ENCODE peak calls at places on chromosomes 1 and 21, in six cellular contexts. I is non-pigmented ciliary epithelial cell, V is T-helper 2 cell, R is endothelial cell, B is SW480, J is NB4. X is an unnamed sample.

GRCh38 chr1:80066060-80066459 is 1059.5 kb upstream of the ADGRL4 start:
- DNase-seq in V (no peak), B (no peak), J (no peak), R (no peak), I (no peak), X (no peak)

GRCh38 chr1:182765416-182765815 is 24.2 kb upstream of the NPL start:
- DNase-seq in I (no peak), J (no peak), B (no peak), V (no peak), R (no peak), X (no peak)

GRCh38 chr1:78419309-78419708 is 71.5 kb upstream of the PTGFR start:
- DNase-seq in R (no peak), V (no peak), B (no peak), J (no peak), I (no peak), X (no peak)

GRCh38 chr1:115648717-115649691 is 7.2 kb downstream of the VANGL1 start:
- DNase-seq in R (no peak), B (no peak), J (no peak), I (no peak), V (no peak), X (peak)

GRCh38 chr21:38768385-38769071 is 37.2 kb upstream of the ETS2 start:
- DNase-seq in B (no peak), I (peak), R (no peak), V (no peak), J (no peak), X (no peak)

GRCh38 chr1:157773723-157774350 is 3.1 kb downstream of the FCRL2 start:
- DNase-seq in B (peak), R (peak), V (no peak), I (no peak), J (peak), X (peak)

GRCh38 chr21:27425574-27425973 is 458.7 kb upstream of the ADAMTS5 start:
- DNase-seq in J (no peak), R (no peak), V (no peak), B (no peak), I (no peak), X (no peak)

GRCh38 chr1:156490401-156491032 is 10.1 kb downstream of the MEF2D start:
- DNase-seq in I (no peak), R (peak), J (peak), V (no peak), B (no peak), X (peak)

GRCh38 chr1:116919802-116920201 is 10.1 kb downstream of the PTGFRN start:
- DNase-seq in J (no peak), B (no peak), V (no peak), I (no peak), R (no peak), X (peak)

GRCh38 chr1:208228026-208228425 is 16.2 kb downstream of the PLXNA2 start:
- DNase-seq in I (no peak), B (no peak), J (no peak), R (no peak), V (no peak), X (no peak)

GRCh38 chr1:64955093-64956066 is 11.0 kb downstream of the JAK1 start:
- DNase-seq in I (no peak), R (no peak), B (no peak), V (no peak), J (no peak), X (no peak)

GRCh38 chr1:18635833-18636671 is 5.4 kb downstream of the PAX7 start:
- DNase-seq in J (no peak), R (peak), V (no peak), I (no peak), B (peak), X (no peak)

GRCh38 chr1:91402023-91402422 is 2.6 kb downstream of the HFM1 start:
- DNase-seq in J (peak), R (no peak), V (no peak), I (no peak), B (peak), X (peak)

GRCh38 chr1:245735831-245736530 is 581.2 kb downstream of the KIF26B start:
- DNase-seq in B (no peak), I (no peak), J (no peak), R (no peak), V (no peak), X (no peak)